ENCODE peak calls at places on chromosomes 7 and 10, in eight cellular contexts. I, G, U, D, R, Y, Z and V are unnamed samples.

GRCh38 chr10:133418289-133418993 is 6.0 kb downstream of the SPRN start:
- DNase-seq in R (no peak), Y (no peak), Z (no peak), I (no peak), G (no peak), U (no peak), D (no peak), V (no peak)

GRCh38 chr10:95792211-95792780 is 36.3 kb downstream of the ENTPD1 start:
- DNase-seq in Y (no peak), G (no peak), I (no peak), R (no peak), D (no peak), U (no peak), Z (no peak), V (no peak)

GRCh38 chr10:97229322-97229721 is 43.6 kb upstream of the SLIT1 start:
- DNase-seq in R (no peak), Z (no peak), D (no peak), Y (no peak), I (no peak), G (no peak), U (no peak), V (no peak)

GRCh38 chr7:502296-502695 is 17.4 kb downstream of the PDGFA start:
- DNase-seq in I (no peak), D (no peak), G (no peak), Y (no peak), Z (no peak), U (no peak), R (no peak), V (no peak)

GRCh38 chr7:32023353-32023752 is 46.9 kb downstream of the PDE1C start:
- DNase-seq in I (no peak), Z (no peak), D (no peak), Y (no peak), G (no peak), U (no peak), R (no peak), V (no peak)

GRCh38 chr7:92569137-92569536 is 21.1 kb downstream of the FAM133B start:
- DNase-seq in U (no peak), D (no peak), Y (no peak), Z (no peak), R (no peak), I (no peak), G (no peak), V (no peak)

GRCh38 chr10:103843854-103844567 is 11.4 kb downstream of the SH3PXD2A start:
- DNase-seq in Y (no peak), Z (no peak), R (peak), U (no peak), G (no peak), D (no peak), I (no peak), V (no peak)

GRCh38 chr10:124088944-124089343 is 4.5 kb downstream of the CHST15 start:
- DNase-seq in R (no peak), Z (no peak), U (no peak), I (no peak), Y (no peak), D (no peak), G (no peak), V (no peak)

GRCh38 chr7:128398016-128398840 is 11.6 kb downstream of the IMPDH1 start:
- DNase-seq in G (no peak), I (peak), R (no peak), U (no peak), D (peak), Z (peak), Y (no peak), V (peak)

GRCh38 chr7:108875139-108875538 is 305.5 kb downstream of the DNAJB9 start:
- DNase-seq in D (no peak), I (no peak), G (no peak), U (no peak), Y (no peak), Z (no peak), R (no peak), V (no peak)